ENCODE peak calls at places on chromosome 2, in four cellular contexts. G is left lung, U is mesendoderm, P is pancreas. Z is an unnamed sample. For H3K4me1, the result is how much of the 10 kb centered on the place peaks cover.

GRCh38 chr2:121285077-121285449 is at the start of gene TFCP2L1:
- DNase-seq in P (peak), G (peak), U (peak), Z (peak)

GRCh38 chr2:45013229-45014015 is 4.2 kb upstream of the SIX2 start:
- DNase-seq in G (peak), P (peak), U (no peak), Z (no peak)

GRCh38 chr2:41879367-41879871 is 168.4 kb upstream of the PKDCC start:
- DNase-seq in P (no peak), U (no peak), G (no peak), Z (no peak)

GRCh38 chr2:54570925-54571694 is 115.0 kb downstream of the SPTBN1 start:
- DNase-seq in U (no peak), P (no peak), G (no peak), Z (peak)

GRCh38 chr2:99389946-99390345 is 52.8 kb downstream of the EIF5B start:
- DNase-seq in G (no peak), P (no peak), U (no peak), Z (no peak)

GRCh38 chr2:161946489-161947107 is 127.4 kb downstream of the DPP4 start:
- DNase-seq in G (no peak), P (no peak), U (peak), Z (no peak)

GRCh38 chr2:31888550-31888949 is 122.3 kb downstream of the MEMO1 start:
- DNase-seq in U (no peak), G (no peak), P (no peak), Z (no peak)

GRCh38 chr2:31082002-31082401 is 56.2 kb downstream of the GALNT14 start:
- DNase-seq in P (no peak), G (no peak), U (no peak), Z (no peak)

GRCh38 chr2:203685081-203685621 is 21.3 kb upstream of the CD28 start:
- DNase-seq in G (no peak), U (no peak), P (no peak), Z (no peak)

GRCh38 chr2:164479460-164479859 is 141.8 kb downstream of the GRB14 start:
- DNase-seq in U (peak), G (no peak), P (no peak), Z (no peak)

GRCh38 chr2:239244625-239245024 is 156.2 kb downstream of the HDAC4 start:
- DNase-seq in U (no peak), G (no peak), P (no peak), Z (no peak)

GRCh38 chr2:227455200-227455599 is 16.8 kb upstream of the AGFG1 start:
- DNase-seq in P (no peak), G (no peak), U (no peak), Z (no peak)

GRCh38 chr2:111919362-111919761 is 21.0 kb downstream of the MERTK start:
- DNase-seq in U (peak), G (no peak), P (no peak), Z (no peak)

GRCh38 chr2:150476809-150477302 is 10.6 kb downstream of the RND3 start:
- DNase-seq in P (no peak), U (no peak), G (no peak), Z (no peak)

GRCh38 chr2:150474326-150475074 is 13.0 kb downstream of the RND3 start:
- DNase-seq in G (no peak), U (no peak), P (no peak), Z (no peak)

GRCh38 chr2:150477347-150477746 is 10.1 kb downstream of the RND3 start:
- DNase-seq in P (no peak), G (no peak), U (peak), Z (no peak)

GRCh38 chr2:150475479-150476212 is 11.8 kb downstream of the RND3 start:
- DNase-seq in U (no peak), G (no peak), P (no peak), Z (no peak)

GRCh38 chr2:150476213-150476740 is 11.2 kb downstream of the RND3 start:
- DNase-seq in U (no peak), P (no peak), G (no peak), Z (no peak)
- H3K4me3 ChIP-seq in U (no peak), P (no peak), G (no peak), Z (no peak)

DNA sequence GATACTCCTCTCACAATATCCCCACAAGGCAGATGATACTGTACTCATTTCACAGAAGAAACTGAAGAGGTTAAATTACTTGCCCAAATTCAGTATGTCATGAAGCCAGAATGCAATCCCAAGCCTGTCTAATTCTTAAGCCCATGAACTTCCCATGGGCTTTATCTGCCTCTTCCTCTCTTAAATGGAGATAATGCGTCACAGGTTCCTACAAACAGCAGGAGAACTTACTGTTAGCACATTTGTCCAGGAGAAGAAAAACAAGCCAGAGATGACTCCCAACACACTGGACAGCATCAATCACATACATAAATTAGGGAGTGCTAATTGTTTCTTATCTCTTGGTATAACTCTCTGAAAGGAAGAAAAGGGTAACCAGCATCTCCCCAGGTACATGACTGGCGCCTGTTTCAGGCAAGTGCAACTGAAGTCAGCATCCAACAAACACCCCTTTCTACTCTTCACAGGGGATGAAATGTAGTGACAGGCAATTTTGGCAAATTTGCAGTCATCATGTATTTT is 27.3 kb downstream of the ITSN2 start:
- DNase-seq in G (no peak), P (no peak), U (peak), Z (no peak)
- H3K4me1 ChIP-seq in G (under half), P (under half), U (under half), Z (under half)

GRCh38 chr2:137511526-137511925 is 452.7 kb upstream of the HNMT start:
- DNase-seq in P (no peak), G (no peak), U (no peak), Z (no peak)

GRCh38 chr2:137508739-137509384 is 455.4 kb upstream of the HNMT start:
- DNase-seq in G (no peak), U (peak), P (no peak), Z (no peak)

DNA sequence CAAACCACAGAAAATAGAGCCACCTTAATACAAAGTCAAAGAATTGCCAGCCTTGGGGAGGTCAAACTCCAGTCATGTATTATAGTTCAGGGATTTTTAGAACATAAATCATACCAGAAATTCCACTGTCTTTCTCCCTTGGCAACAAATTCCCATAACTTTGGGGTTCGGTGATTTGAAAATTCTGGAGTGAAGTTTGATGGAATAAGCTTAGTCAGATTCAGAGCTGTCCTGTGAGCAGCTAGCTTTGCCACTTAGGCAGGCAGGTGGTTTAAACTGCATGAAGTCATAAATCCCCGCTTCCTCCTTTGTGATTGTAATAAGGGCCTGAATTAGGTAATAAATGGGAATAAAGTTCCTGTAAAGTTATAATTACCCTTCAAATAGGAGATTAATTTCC is 457.0 kb upstream of the HNMT start:
- DNase-seq in U (no peak), P (no peak), G (no peak), Z (no peak)
- H3K4me3 ChIP-seq in U (no peak), P (no peak), G (no peak), Z (no peak)

GRCh38 chr2:110740747-110741349 is 8.5 kb downstream of the ACOXL start:
- DNase-seq in P (no peak), G (no peak), U (no peak), Z (no peak)
- H3K4me1 ChIP-seq in P (under half), G (under half), U (under half), Z (under half)

DNA sequence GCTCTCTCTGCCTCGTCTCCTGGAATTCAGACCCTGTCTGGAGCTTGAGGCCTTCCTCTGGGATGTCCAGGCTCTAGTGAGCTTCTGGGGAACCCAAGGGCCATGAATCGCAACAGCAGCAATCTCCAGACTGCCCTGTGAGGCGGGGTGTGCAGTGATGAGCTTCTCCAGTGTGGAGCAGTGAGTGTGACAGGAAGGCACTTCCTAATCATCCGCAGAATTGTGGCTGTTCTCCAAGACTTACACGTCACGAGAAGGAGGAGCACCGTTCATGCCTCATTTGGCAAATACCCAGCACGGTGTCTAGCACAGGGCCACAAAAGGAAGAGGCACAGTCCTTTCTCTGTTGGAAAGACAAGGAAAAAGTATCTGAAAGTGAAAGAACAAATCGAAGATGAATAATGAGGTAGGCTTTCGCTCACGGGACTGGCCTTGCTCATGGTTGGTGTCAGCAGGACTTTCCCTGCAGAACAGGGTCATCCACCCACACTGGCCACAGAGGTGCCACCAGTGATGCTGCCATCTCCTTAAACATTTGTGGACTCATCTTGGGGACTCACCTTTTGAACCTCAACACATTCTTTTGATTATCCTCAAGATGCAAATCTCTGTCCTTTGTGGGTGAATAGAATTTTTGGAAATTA is 125.1 kb upstream of the HAAO start:
- DNase-seq in G (no peak), U (no peak), P (no peak), Z (peak)
- H3K4me3 ChIP-seq in G (no peak), U (no peak), P (no peak), Z (no peak)

DNA sequence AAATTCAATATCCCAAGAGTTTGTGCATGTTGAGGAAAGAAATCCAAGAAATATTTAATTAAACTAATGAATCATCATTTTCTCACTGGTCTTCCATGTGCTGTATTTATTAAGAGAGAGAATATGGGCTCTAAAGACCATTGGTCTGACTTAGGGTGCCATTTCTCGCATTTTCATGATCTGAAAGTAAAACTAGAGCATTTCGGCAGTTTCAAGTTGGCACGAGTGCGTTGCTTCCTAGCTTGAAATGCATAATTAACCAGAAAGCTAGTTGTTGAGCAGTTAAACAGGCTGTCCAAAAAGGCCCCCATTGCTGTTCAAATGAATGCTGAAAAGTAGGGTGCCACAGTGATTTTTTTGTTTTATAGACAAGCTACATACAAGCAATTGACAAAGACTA is 47.4 kb downstream of the SLC8A1 start:
- DNase-seq in G (no peak), P (no peak), U (no peak), Z (no peak)
- H3K4me1 ChIP-seq in G (under half), P (under half), U (under half), Z (under half)

GRCh38 chr2:68764781-68765385 is 30.3 kb downstream of the ARHGAP25 start:
- DNase-seq in P (no peak), U (no peak), G (no peak), Z (no peak)
- H3K4me3 ChIP-seq in P (no peak), U (no peak), G (peak), Z (peak)

GRCh38 chr2:62466501-62466854 is 39.5 kb downstream of the TMEM17 start:
- DNase-seq in G (no peak), U (no peak), P (no peak), Z (no peak)
- H3K4me1 ChIP-seq in G (under half), U (under half), P (under half), Z (under half)